ENCODE peak calls at places on chromosomes 11 and 22, in seven cellular contexts. X is GDM1, K is glutamatergic neuron, J is HS-5, S is HTR-8/SVneo, R is NCI-H2081, W is hepatocyte. H is an unnamed sample.

GRCh38 chr22:29194269-29194668 is 11.4 kb upstream of the EMID1 start:
- DNase-seq in X (no peak), K (no peak), J (no peak), S (no peak), R (no peak), W (no peak), H (no peak)

GRCh38 chr11:95767498-95767897 is 22.1 kb downstream of the FAM76B start:
- DNase-seq in X (no peak), K (no peak), J (peak), S (no peak), R (no peak), W (no peak), H (no peak)

GRCh38 chr11:73998846-73999575 is 9.9 kb downstream of the UCP3 start:
- DNase-seq in X (no peak), K (no peak), J (no peak), S (no peak), R (no peak), W (no peak), H (no peak)

GRCh38 chr11:114211444-114212122 is 84.6 kb upstream of the NNMT start:
- DNase-seq in X (no peak), K (no peak), J (no peak), S (no peak), R (no peak), W (peak), H (no peak)

GRCh38 chr11:11611381-11611780 is 10.4 kb downstream of the GALNT18 start:
- DNase-seq in X (no peak), K (no peak), J (no peak), S (no peak), R (no peak), W (no peak), H (no peak)

GRCh38 chr11:117743121-117743815 is 53.7 kb downstream of the DSCAML1 start:
- DNase-seq in X (peak), K (no peak), J (no peak), S (no peak), R (peak), W (no peak), H (no peak)

GRCh38 chr22:27991586-27992293 is 72.7 kb upstream of the PITPNB start:
- DNase-seq in X (no peak), K (peak), J (no peak), S (no peak), R (no peak), W (no peak), H (peak)

GRCh38 chr11:17214338-17214737 is 6.6 kb upstream of the PIK3C2A start:
- DNase-seq in X (no peak), K (no peak), J (no peak), S (no peak), R (no peak), W (no peak), H (no peak)

GRCh38 chr11:127103586-127104388 is 103.2 kb upstream of the KIRREL3 start:
- DNase-seq in X (no peak), K (no peak), J (no peak), S (no peak), R (no peak), W (no peak), H (no peak)

GRCh38 chr11:60169264-60169915 is 13.5 kb downstream of the MS4A6A start:
- DNase-seq in X (no peak), K (peak), J (no peak), S (no peak), R (no peak), W (no peak), H (no peak)

GRCh38 chr11:43505171-43505570 is 146.5 kb downstream of the TTC17 start:
- DNase-seq in X (no peak), K (no peak), J (no peak), S (no peak), R (no peak), W (no peak), H (no peak)

GRCh38 chr11:6249822-6250555 is 9.6 kb upstream of the CCKBR start:
- DNase-seq in X (no peak), K (no peak), J (peak), S (peak), R (no peak), W (peak), H (peak)

GRCh38 chr11:104490182-104490581 is 326.2 kb upstream of the PDGFD start:
- DNase-seq in X (no peak), K (peak), J (no peak), S (no peak), R (no peak), W (no peak), H (no peak)

GRCh38 chr11:1868636-1869291 is 15.9 kb downstream of the LSP1 start:
- DNase-seq in X (no peak), K (no peak), J (no peak), S (no peak), R (no peak), W (no peak), H (no peak)

GRCh38 chr22:46049726-46050450 is 72.9 kb upstream of the WNT7B start:
- DNase-seq in X (no peak), K (no peak), J (no peak), S (no peak), R (no peak), W (no peak), H (no peak)

GRCh38 chr22:46436595-46437163 is 100.7 kb downstream of the CELSR1 start:
- DNase-seq in X (no peak), K (no peak), J (peak), S (no peak), R (no peak), W (no peak), H (no peak)

GRCh38 chr11:112555491-112556364 is 295.1 kb upstream of the PLET1 start:
- DNase-seq in X (peak), K (peak), J (no peak), S (peak), R (peak), W (peak), H (peak)

GRCh38 chr11:130462101-130462885 is 13.8 kb downstream of the ADAMTS15 start:
- DNase-seq in X (no peak), K (no peak), J (no peak), S (no peak), R (no peak), W (no peak), H (no peak)

GRCh38 chr11:121416909-121417567 is 35.1 kb upstream of the SORL1 start:
- DNase-seq in X (peak), K (no peak), J (peak), S (peak), R (no peak), W (peak), H (peak)

GRCh38 chr22:41021039-41021654 is 70.0 kb downstream of the RBX1 start:
- DNase-seq in X (no peak), K (peak), J (no peak), S (no peak), R (peak), W (peak), H (peak)

GRCh38 chr11:96161271-96162089 is 181.5 kb downstream of the MAML2 start:
- DNase-seq in X (no peak), K (no peak), J (no peak), S (peak), R (no peak), W (peak), H (no peak)

GRCh38 chr11:3626250-3626960 is 15.4 kb downstream of the ART5 start:
- DNase-seq in X (peak), K (no peak), J (no peak), S (no peak), R (no peak), W (no peak), H (peak)

GRCh38 chr11:24556693-24557092 is 59.8 kb downstream of the LUZP2 start:
- DNase-seq in X (no peak), K (no peak), J (no peak), S (no peak), R (no peak), W (no peak), H (no peak)

GRCh38 chr22:42939941-42940653 is 74.9 kb downstream of the PACSIN2 start:
- DNase-seq in X (no peak), K (no peak), J (peak), S (peak), R (no peak), W (peak), H (no peak)

GRCh38 chr11:1308745-1309497 is 511 bp downstream of the TOLLIP start:
- DNase-seq in X (no peak), K (no peak), J (no peak), S (no peak), R (no peak), W (no peak), H (peak)

GRCh38 chr11:66579017-66579606 is 10.7 kb upstream of the CTSF start:
- DNase-seq in X (peak), K (peak), J (no peak), S (peak), R (peak), W (peak), H (peak)

GRCh38 chr11:7592706-7593105 is 78.9 kb downstream of the PPFIBP2 start:
- DNase-seq in X (no peak), K (no peak), J (peak), S (no peak), R (no peak), W (no peak), H (no peak)

GRCh38 chr22:42720263-42721044 is at the start of gene A4GALT:
- DNase-seq in X (no peak), K (peak), J (no peak), S (no peak), R (no peak), W (peak), H (no peak)

GRCh38 chr11:10784229-10785145 is 24.2 kb downstream of the EIF4G2 start:
- DNase-seq in X (no peak), K (no peak), J (no peak), S (no peak), R (no peak), W (no peak), H (no peak)

H was measured in ureter.